ENCODE peak calls at places on chromosomes 5 and 9, in five cellular contexts. N, L, I, T and G are unnamed samples. For H3K36me3, the result is how much of the 10 kb centered on the place peaks cover.

GRCh38 chr9:138077126-138077525 is 199.5 kb downstream of the CACNA1B start:
- DNase-seq in N (no peak), L (no peak), I (peak), T (no peak), G (peak)

GRCh38 chr9:16069671-16070586 is 517.1 kb downstream of the CCDC171 start:
- DNase-seq in N (no peak), L (no peak), I (no peak), T (no peak), G (no peak)

GRCh38 chr5:92637960-92638359 is 943.1 kb downstream of the NR2F1-AS1 start:
- DNase-seq in N (no peak), L (no peak), I (no peak), T (no peak), G (no peak)

GRCh38 chr9:33143241-33143642 is 23.9 kb downstream of the B4GALT1 start:
- DNase-seq in N (no peak), L (no peak), I (no peak), T (no peak), G (no peak)

GRCh38 chr5:139543423-139543991 is 17.6 kb upstream of the UBE2D2 start:
- DNase-seq in N (no peak), L (peak), I (peak), T (peak), G (peak)

GRCh38 chr5:34674226-34674625 is 18.1 kb downstream of the RAI14 start:
- DNase-seq in N (no peak), L (no peak), I (no peak), T (no peak), G (no peak)

GRCh38 chr9:78006734-78007133 is 24.9 kb downstream of the GNAQ start:
- DNase-seq in N (no peak), L (no peak), I (no peak), T (no peak), G (no peak)

GRCh38 chr5:33755216-33755615 is 136.6 kb downstream of the ADAMTS12 start:
- DNase-seq in N (no peak), L (no peak), I (no peak), T (no peak), G (no peak)

GRCh38 chr5:68459093-68459492 is 243.5 kb downstream of the PIK3R1 start:
- DNase-seq in N (no peak), L (no peak), I (no peak), T (no peak), G (no peak)

GRCh38 chr5:177232761-177233160 is 70.8 kb downstream of the RAB24 start:
- DNase-seq in N (no peak), L (no peak), I (no peak), T (no peak), G (no peak)

GRCh38 chr9:70902705-70903131 is 218.7 kb downstream of the TRPM3 start:
- DNase-seq in N (no peak), L (no peak), I (no peak), T (no peak), G (no peak)

GRCh38 chr5:1312993-1313833 is 18.3 kb upstream of the TERT start:
- DNase-seq in N (no peak), L (peak), I (peak), T (no peak), G (no peak)

GRCh38 chr9:134340475-134341186 is 14.4 kb downstream of the RXRA start:
- DNase-seq in N (no peak), L (peak), I (no peak), T (peak), G (no peak)

GRCh38 chr9:5608298-5609254 is 20.3 kb upstream of the RIC1 start:
- DNase-seq in N (no peak), L (no peak), I (no peak), T (no peak), G (no peak)

GRCh38 chr5:176700239-176700847 is 53.1 kb downstream of the TSPAN17 start:
- DNase-seq in N (peak), L (peak), I (no peak), T (no peak), G (no peak)

GRCh38 chr9:83266618-83267543 is 203.9 kb upstream of the RASEF start:
- DNase-seq in N (no peak), L (no peak), I (no peak), T (peak), G (peak)

GRCh38 chr5:159786201-159786600 is 130.1 kb upstream of the ADRA1B start:
- DNase-seq in N (no peak), L (no peak), I (no peak), T (no peak), G (peak)

GRCh38 chr5:112908854-112909253 is 13.2 kb downstream of the REEP5 start:
- DNase-seq in N (no peak), L (no peak), I (no peak), T (no peak), G (no peak)

GRCh38 chr5:133129192-133129748 is 77.5 kb downstream of the HSPA4 start:
- DNase-seq in N (no peak), L (no peak), I (no peak), T (no peak), G (no peak)

GRCh38 chr9:17090041-17090440 is 44.8 kb upstream of the CNTLN start:
- DNase-seq in N (no peak), L (no peak), I (no peak), T (no peak), G (no peak)

GRCh38 chr9:14992516-14992915 is 82.3 kb upstream of the FREM1 start:
- DNase-seq in N (peak), L (no peak), I (no peak), T (no peak), G (no peak)

GRCh38 chr9:22446950-22447606 is 454 bp downstream of the DMRTA1 start:
- DNase-seq in N (peak), L (peak), I (peak), T (peak), G (no peak)

GRCh38 chr9:134983094-134983493 is 65.4 kb upstream of the FCN1 start:
- DNase-seq in N (no peak), L (peak), I (peak), T (peak), G (no peak)

GRCh38 chr9:123710299-123710698 is 219.6 kb downstream of the DENND1A start:
- DNase-seq in N (no peak), L (no peak), I (no peak), T (no peak), G (no peak)

GRCh38 chr5:74310967-74311930 is 329.3 kb downstream of the ENC1 start:
- DNase-seq in N (no peak), L (no peak), I (no peak), T (no peak), G (no peak)

GRCh38 chr5:64766105-64766504 is 2.4 kb downstream of the SREK1IP1 start:
- DNase-seq in N (no peak), L (no peak), I (no peak), T (no peak), G (no peak)

GRCh38 chr5:91469517-91470165 is 86.5 kb upstream of the ARRDC3 start:
- DNase-seq in N (no peak), L (no peak), I (no peak), T (no peak), G (no peak)

GRCh38 chr9:37187269-37187668 is 66.9 kb downstream of the ZCCHC7 start:
- DNase-seq in N (no peak), L (no peak), I (no peak), T (no peak), G (no peak)

GRCh38 chr5:141343242-141343952 is at the start of gene PCDHGA3:
- DNase-seq in N (no peak), L (no peak), I (no peak), T (no peak), G (no peak)

GRCh38 chr5:129063483-129064136 is 30.9 kb upstream of the ISOC1 start:
- DNase-seq in N (no peak), L (no peak), I (no peak), T (no peak), G (no peak)

GRCh38 chr5:124342586-124342985 is 403.9 kb downstream of the ZNF608 start:
- DNase-seq in N (no peak), L (no peak), I (no peak), T (no peak), G (no peak)

GRCh38 chr5:73745806-73746205 is 119.8 kb downstream of the ARHGEF28 start:
- DNase-seq in N (no peak), L (no peak), I (no peak), T (no peak), G (no peak)

GRCh38 chr9:93567271-93567959 is 9.0 kb upstream of the PHF2 start:
- DNase-seq in N (no peak), L (no peak), I (no peak), T (no peak), G (peak)

GRCh38 chr5:54766748-54767147 is 218.6 kb downstream of the ESM1 start:
- DNase-seq in N (no peak), L (no peak), I (no peak), T (no peak), G (no peak)

GRCh38 chr5:61334224-61335196 is 2.5 kb downstream of the ZSWIM6 start:
- DNase-seq in N (peak), L (no peak), I (no peak), T (no peak), G (no peak)

GRCh38 chr5:1035421-1036405 is 27.1 kb downstream of the NKD2 start:
- DNase-seq in N (no peak), L (peak), I (peak), T (peak), G (no peak)

GRCh38 chr5:116482394-116482793 is 92.2 kb downstream of the SEMA6A start:
- DNase-seq in N (no peak), L (no peak), I (no peak), T (no peak), G (no peak)

GRCh38 chr5:116484645-116485044 is 90.0 kb downstream of the SEMA6A start:
- DNase-seq in N (no peak), L (no peak), I (no peak), T (no peak), G (no peak)

GRCh38 chr5:116487045-116487444 is 87.6 kb downstream of the SEMA6A start:
- DNase-seq in N (no peak), L (no peak), I (no peak), T (no peak), G (no peak)

GRCh38 chr5:116488334-116488733 is 86.3 kb downstream of the SEMA6A start:
- DNase-seq in N (no peak), L (no peak), I (no peak), T (no peak), G (no peak)

GRCh38 chr5:116486588-116486987 is 88.0 kb downstream of the SEMA6A start:
- DNase-seq in N (no peak), L (no peak), I (no peak), T (no peak), G (no peak)
- H3K36me3 ChIP-seq in N (under half), L (under half), I (under half), T (under half), G (under half)

DNA sequence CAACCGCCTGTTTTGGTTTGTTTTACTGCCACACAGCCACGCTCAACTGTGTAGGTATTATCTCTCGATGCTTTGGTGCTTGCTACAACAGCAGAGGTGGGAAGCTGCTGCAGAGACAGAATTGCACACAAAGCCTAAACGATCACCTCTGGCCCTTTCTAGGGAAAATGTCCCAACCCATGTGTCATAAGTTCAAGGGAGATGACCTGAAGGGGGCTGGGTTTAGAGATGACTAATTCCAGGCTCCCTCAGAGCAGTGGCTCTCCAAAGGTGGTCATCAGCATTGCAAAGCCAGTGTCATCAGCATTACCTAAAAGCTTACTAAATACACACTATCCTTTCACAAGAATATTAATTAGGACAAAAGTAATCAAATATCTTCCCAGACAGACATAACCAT is 10.9 kb downstream of the ZNF622 start:
- DNase-seq in N (no peak), L (no peak), I (no peak), T (no peak), G (no peak)
- H3K36me3 ChIP-seq in N (under half), L (under half), I (under half), T (half or more), G (half or more)

GRCh38 chr9:749712-750111 is 91.8 kb upstream of the DMRT1 start:
- DNase-seq in N (no peak), L (no peak), I (no peak), T (no peak), G (peak)
- H3K36me3 ChIP-seq in N (under half), L (under half), I (under half), T (under half), G (half or more)

GRCh38 chr5:179875741-179876667 is 17.4 kb upstream of the MRNIP start:
- DNase-seq in N (no peak), L (peak), I (no peak), T (no peak), G (no peak)
- H3K36me3 ChIP-seq in N (half or more), L (under half), I (under half), T (half or more), G (half or more)